ENCODE peak calls at places on chromosomes 13 and 19, in nine cellular contexts. G is IMR-90; H is PC-9; F is CD4-positive, alpha-beta T cell; T is transverse colon; E is thyroid gland; K is fibroblast of lung; C is left ventricle myocardium inferior; W is colonic mucosa. V is an unnamed sample.

GRCh38 chr19:50669319-50670101 is 20.3 kb downstream of the C19orf81 start:
- DNase-seq in G (peak), H (no peak), F (peak), T (peak), E (no peak), K (peak), C (no peak), W (peak), V (no peak)

GRCh38 chr19:9150650-9151049 is 10.5 kb downstream of the ZNF317 start:
- DNase-seq in G (no peak), H (no peak), F (no peak), T (no peak), E (no peak), K (no peak), C (no peak), W (no peak), V (peak)

GRCh38 chr13:30107536-30108136 is 199.7 kb downstream of the KATNAL1 start:
- DNase-seq in G (peak), H (peak), F (no peak), T (peak), E (no peak), K (peak), C (no peak), W (no peak), V (no peak)

GRCh38 chr13:113852536-113853517 is 11.0 kb downstream of the GAS6 start:
- DNase-seq in G (no peak), H (no peak), F (no peak), T (no peak), E (peak), K (no peak), C (no peak), W (peak), V (no peak)

GRCh38 chr13:32917504-32917903 is 98.7 kb upstream of the KL start:
- DNase-seq in G (peak), H (no peak), F (no peak), T (no peak), E (no peak), K (no peak), C (no peak), W (no peak), V (no peak)

GRCh38 chr13:99760456-99760855 is 211.1 kb downstream of the ZIC5 start:
- DNase-seq in G (no peak), H (no peak), F (no peak), T (no peak), E (no peak), K (no peak), C (no peak), W (no peak), V (no peak)

GRCh38 chr13:39531646-39532045 is 71.3 kb downstream of the LHFPL6 start:
- DNase-seq in G (peak), H (peak), F (no peak), T (no peak), E (no peak), K (peak), C (no peak), W (no peak), V (no peak)

GRCh38 chr13:29923554-29924481 is 73.4 kb upstream of the UBL3 start:
- DNase-seq in G (peak), H (peak), F (no peak), T (peak), E (peak), K (peak), C (peak), W (peak), V (peak)

GRCh38 chr13:93226065-93226622 is 463 bp upstream of the GPC6 start:
- DNase-seq in G (no peak), H (no peak), F (no peak), T (no peak), E (no peak), K (no peak), C (no peak), W (no peak), V (no peak)

GRCh38 chr13:36875431-36875830 is 44.6 kb downstream of the SMAD9 start:
- DNase-seq in G (peak), H (no peak), F (no peak), T (no peak), E (no peak), K (no peak), C (no peak), W (no peak), V (no peak)

GRCh38 chr13:80011448-80012212 is 329.3 kb downstream of the SPRY2 start:
- DNase-seq in G (no peak), H (no peak), F (no peak), T (peak), E (no peak), K (no peak), C (no peak), W (peak), V (no peak)

GRCh38 chr13:26498524-26499208 is 58.8 kb upstream of the WASF3 start:
- DNase-seq in G (peak), H (no peak), F (no peak), T (no peak), E (no peak), K (peak), C (no peak), W (no peak), V (no peak)

GRCh38 chr13:79710376-79710775 is 229.4 kb downstream of the NDFIP2 start:
- DNase-seq in G (no peak), H (no peak), F (no peak), T (no peak), E (no peak), K (peak), C (no peak), W (no peak), V (no peak)

GRCh38 chr19:8578642-8579265 is 1.5 kb upstream of the MYO1F start:
- DNase-seq in G (peak), H (peak), F (peak), T (peak), E (peak), K (peak), C (peak), W (peak), V (peak)

GRCh38 chr19:11446652-11447301 is 11.3 kb downstream of the PRKCSH start:
- DNase-seq in G (no peak), H (no peak), F (peak), T (peak), E (peak), K (peak), C (peak), W (peak), V (peak)

GRCh38 chr13:50419466-50419865 is 404.2 kb downstream of the KCNRG start:
- DNase-seq in G (peak), H (no peak), F (no peak), T (no peak), E (no peak), K (no peak), C (no peak), W (no peak), V (no peak)

GRCh38 chr19:9791552-9792181 is 23.1 kb upstream of the ZNF846 start:
- DNase-seq in G (peak), H (peak), F (peak), T (peak), E (peak), K (peak), C (peak), W (peak), V (peak)

DNA sequence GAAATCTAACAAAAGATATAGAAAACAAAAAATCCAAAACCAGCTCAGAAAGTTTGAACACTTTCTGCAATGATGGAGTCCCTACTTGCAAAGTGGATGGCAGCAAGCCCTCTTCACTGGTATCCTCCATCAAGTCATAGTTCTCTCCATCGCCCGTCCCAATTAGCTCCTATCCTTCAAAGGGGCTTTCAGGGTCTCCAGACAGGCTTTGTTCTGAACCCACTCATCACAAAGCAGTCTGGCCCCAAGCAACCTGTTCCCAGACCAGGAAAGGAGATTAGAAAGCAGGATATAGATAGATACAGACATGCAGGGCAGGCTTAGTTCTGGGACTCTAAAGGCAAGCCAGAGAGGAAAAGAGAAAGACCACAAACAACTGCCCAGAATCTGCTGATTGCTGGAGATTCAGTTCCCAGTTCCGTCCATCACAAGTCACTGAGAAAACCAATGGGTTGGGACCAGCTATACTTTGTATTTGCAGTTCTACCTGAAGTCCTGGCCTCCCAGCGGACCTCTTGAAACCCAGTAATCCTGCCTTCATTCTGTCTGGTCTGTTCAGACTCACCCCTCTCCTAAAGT is 47.2 kb upstream of the EPHX3 start:
- DNase-seq in G (no peak), H (no peak), F (no peak), T (no peak), E (no peak), K (no peak), C (no peak), W (no peak), V (no peak)
- H3K27ac ChIP-seq in G (no peak), H (peak), F (no peak), T (peak), E (peak), K (peak), C (peak), W (no peak), V (peak)

DNA sequence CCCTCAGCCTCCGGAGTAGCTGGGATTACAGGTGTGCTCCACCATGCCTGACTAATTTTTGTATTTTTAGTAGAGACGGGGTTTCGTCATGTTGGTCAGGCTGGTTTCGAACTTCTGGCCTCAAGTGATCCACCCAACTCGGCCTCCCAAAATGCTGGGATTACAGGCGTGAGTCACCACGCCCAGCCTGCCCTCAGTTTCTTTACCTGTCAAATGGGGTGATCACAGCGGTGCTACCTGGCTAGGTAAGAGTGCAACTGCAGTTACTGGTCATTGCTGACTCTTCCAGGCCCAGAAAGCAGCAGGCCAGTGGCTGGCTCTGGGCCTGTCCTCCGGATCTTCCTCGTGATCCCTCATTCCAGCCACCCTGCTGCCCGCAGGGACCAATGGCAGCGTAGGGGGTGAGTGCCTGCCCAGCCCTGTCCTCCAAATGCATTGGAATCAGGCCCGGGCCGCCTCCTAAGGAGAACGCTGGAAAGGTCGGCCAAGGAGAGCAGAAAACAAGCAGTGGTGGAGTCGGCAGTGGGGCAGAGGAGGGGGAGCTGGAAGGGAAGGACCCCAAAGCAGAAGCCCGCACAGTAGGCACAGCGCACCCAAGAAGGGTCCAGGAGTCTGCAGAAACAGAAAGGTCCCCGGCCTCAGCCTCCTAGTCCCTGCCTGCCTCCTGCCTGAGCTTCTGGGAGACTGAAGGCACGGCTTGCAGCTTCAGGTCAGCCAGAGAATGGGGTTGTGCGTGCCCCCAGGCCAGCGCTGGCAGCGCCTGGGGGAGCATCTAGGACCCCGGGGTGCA is 1.8 kb upstream of the SLC27A1 start:
- DNase-seq in G (no peak), H (no peak), F (no peak), T (peak), E (peak), K (no peak), C (peak), W (peak), V (peak)
- H3K27ac ChIP-seq in G (no peak), H (peak), F (peak), T (peak), E (peak), K (no peak), C (peak), W (peak), V (peak)

DNA sequence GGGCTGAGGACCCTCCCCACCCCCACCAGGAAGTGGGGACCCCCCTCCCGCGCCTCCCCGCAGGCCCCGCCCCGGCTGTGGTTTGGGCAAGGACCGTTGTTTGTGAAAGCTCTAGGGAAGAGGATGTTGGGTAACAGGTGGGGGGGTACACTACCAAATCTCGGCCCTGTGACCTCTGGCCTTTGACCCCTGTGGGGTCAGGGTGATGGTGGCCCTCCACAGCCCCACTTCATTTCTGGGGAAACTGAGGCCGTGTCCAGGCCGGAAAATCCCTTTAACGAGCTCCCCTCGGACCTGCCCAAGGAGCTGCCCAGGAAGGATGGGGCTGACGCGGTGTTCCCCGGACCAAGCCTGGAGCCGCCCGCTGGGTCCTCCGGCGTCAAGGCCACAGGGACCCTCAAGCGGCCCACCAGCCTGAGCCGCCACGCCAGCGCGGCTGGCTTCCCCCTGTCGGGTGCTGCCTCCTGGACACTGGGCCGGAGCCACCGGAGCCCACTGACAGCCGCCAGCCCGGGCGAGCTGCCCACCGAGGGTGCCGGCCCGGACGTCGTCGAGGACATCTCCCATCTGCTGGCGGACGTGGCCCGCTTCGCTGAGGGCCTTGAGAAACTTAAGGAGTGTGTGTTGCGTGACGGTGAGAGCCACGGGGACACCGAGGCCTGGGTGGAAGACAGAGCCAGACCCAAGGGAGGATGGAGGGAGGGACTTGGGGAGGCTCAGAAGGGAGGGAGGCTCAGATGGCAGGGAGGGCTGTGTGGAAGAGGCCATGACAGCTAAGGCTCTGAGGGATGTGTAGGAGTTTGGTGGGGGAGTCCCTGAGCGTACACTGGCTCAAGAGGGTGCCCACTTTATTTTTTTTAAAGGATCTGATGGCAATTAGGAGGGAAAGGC is 1.4 kb downstream of the ARHGAP45 start:
- DNase-seq in G (no peak), H (no peak), F (no peak), T (peak), E (no peak), K (no peak), C (peak), W (peak), V (peak)
- H3K27ac ChIP-seq in G (no peak), H (no peak), F (peak), T (peak), E (peak), K (no peak), C (peak), W (peak), V (no peak)

DNA sequence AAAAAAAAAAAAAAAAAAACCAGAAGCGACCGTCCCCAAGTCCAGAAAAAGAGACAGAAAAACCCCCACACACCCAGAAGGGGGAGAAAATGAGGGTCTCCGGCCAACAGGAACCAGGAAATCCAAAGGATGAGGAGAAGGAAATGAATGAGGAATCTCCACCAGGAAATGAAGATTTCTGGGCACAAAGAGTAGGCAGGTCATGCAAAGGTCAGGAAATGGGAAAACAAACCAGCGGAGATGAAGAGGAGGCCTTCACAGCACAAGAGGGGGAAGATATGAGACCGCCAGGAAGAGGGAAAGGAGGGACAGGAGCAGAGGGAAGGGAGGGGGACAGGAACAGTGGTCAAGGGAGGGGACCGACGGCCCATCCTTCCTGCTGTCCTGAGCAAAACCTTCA is 5.8 kb downstream of the TEAD2 start:
- DNase-seq in G (no peak), H (no peak), F (no peak), T (no peak), E (no peak), K (no peak), C (no peak), W (no peak), V (no peak)
- H3K27ac ChIP-seq in G (no peak), H (no peak), F (no peak), T (no peak), E (peak), K (no peak), C (peak), W (no peak), V (no peak)

GRCh38 chr19:12749938-12750521 is 1.6 kb upstream of the BEST2 start:
- DNase-seq in G (peak), H (no peak), F (no peak), T (peak), E (no peak), K (peak), C (no peak), W (peak), V (no peak)

GRCh38 chr19:12750851-12751250 is 740 bp upstream of the BEST2 start:
- DNase-seq in G (peak), H (no peak), F (no peak), T (no peak), E (no peak), K (no peak), C (no peak), W (no peak), V (no peak)

GRCh38 chr19:12754465-12755196 is 3.0 kb downstream of the BEST2 start:
- DNase-seq in G (no peak), H (no peak), F (no peak), T (no peak), E (no peak), K (no peak), C (no peak), W (no peak), V (no peak)

GRCh38 chr19:12751635-12752034 is at the start of gene BEST2:
- DNase-seq in G (no peak), H (no peak), F (no peak), T (peak), E (no peak), K (no peak), C (no peak), W (no peak), V (no peak)

DNA sequence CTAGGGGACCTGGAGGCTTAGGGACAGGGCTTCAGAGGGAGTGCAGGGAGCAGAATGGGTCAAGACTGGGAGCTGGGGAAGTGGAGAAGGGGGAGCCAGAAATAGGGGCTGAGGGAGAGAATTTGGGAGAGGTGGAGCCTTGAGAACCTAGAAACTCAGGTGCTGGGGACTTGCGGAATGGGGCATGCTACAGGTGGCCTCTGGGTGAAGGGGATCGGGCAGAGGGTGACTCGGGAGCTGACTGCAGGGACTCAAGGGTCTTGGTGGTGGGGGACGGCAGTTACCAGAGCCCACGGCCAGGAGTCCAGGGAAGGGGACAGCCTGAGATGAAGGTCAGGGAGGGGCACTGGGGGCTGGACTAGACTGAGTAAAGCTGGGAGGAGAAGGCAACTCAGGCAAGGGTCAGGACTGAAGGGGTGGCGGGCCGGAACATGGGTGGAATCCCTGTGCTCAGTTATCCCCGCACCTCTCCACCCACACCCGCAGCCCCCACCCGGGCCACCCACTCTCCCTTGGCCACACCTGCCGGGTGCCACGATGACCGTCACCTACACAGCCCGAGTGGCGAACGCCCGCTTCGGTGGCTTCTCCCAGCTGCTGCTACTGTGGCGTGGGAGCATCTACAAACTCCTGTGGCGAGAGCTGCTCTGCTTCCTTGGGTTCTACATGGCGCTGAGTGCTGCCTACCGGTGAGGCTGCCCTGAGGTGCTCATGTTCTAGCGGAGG is 628 bp downstream of the BEST2 start:
- DNase-seq in G (no peak), H (no peak), F (no peak), T (no peak), E (no peak), K (no peak), C (no peak), W (no peak), V (no peak)
- H3K27ac ChIP-seq in G (no peak), H (no peak), F (no peak), T (peak), E (no peak), K (no peak), C (no peak), W (no peak), V (no peak)

GRCh38 chr13:21670006-21670882 is 629 bp upstream of the FGF9 start:
- DNase-seq in G (peak), H (no peak), F (peak), T (peak), E (peak), K (peak), C (peak), W (peak), V (peak)
- H3K27ac ChIP-seq in G (peak), H (no peak), F (no peak), T (peak), E (no peak), K (peak), C (peak), W (peak), V (peak)

GRCh38 chr13:49220856-49221614 is 897 bp downstream of the MLNR start:
- DNase-seq in G (peak), H (no peak), F (no peak), T (no peak), E (no peak), K (no peak), C (no peak), W (no peak), V (no peak)
- H3K27ac ChIP-seq in G (no peak), H (no peak), F (no peak), T (no peak), E (no peak), K (no peak), C (no peak), W (no peak), V (no peak)

GRCh38 chr19:35513975-35514809 is 743 bp upstream of the DMKN start:
- DNase-seq in G (no peak), H (no peak), F (no peak), T (no peak), E (peak), K (no peak), C (no peak), W (no peak), V (no peak)

GRCh38 chr19:35519291-35519690 is 5.8 kb upstream of the DMKN start:
- DNase-seq in G (peak), H (peak), F (no peak), T (no peak), E (no peak), K (peak), C (no peak), W (no peak), V (no peak)

GRCh38 chr19:35516310-35516709 is 2.9 kb upstream of the DMKN start:
- DNase-seq in G (no peak), H (no peak), F (no peak), T (no peak), E (no peak), K (no peak), C (no peak), W (no peak), V (no peak)

GRCh38 chr19:35518313-35518712 is 4.9 kb upstream of the DMKN start:
- DNase-seq in G (peak), H (peak), F (no peak), T (no peak), E (no peak), K (peak), C (no peak), W (no peak), V (no peak)

GRCh38 chr19:35517342-35517741 is 3.9 kb upstream of the DMKN start:
- DNase-seq in G (no peak), H (no peak), F (no peak), T (no peak), E (no peak), K (no peak), C (no peak), W (no peak), V (no peak)
- H3K27ac ChIP-seq in G (no peak), H (no peak), F (no peak), T (no peak), E (no peak), K (no peak), C (no peak), W (no peak), V (no peak)

V was measured in tibial artery.